ENCODE peak calls at places on chromosomes 2 and 18, in nine cellular contexts. D, O, C, V, K, I, Q, E and J are unnamed samples.
A peak's percentile ranks its signal among the peaks of the same experiment; 100 is the strongest.

GRCh38 chr2:83695037-83695436 is 764.0 kb downstream of the SUCLG1 start:
- DNase-seq in D (no peak), V (no peak), Q (no peak), K (no peak), E (no peak), C (no peak), I (no peak), O (no peak), J (no peak)

GRCh38 chr2:178899664-178900063 is 92.4 kb upstream of the TTN start:
- DNase-seq in Q (no peak), O (no peak), D (no peak), I (no peak), V (no peak), E (no peak), K (no peak), C (no peak), J (no peak)

GRCh38 chr2:45009928-45010705 is 865 bp upstream of the SIX2 start:
- DNase-seq in D (peak; percentile 69), I (peak; percentile 25), K (no peak), Q (peak; percentile 59), C (peak; percentile 68), V (no peak), E (peak; percentile 51), O (peak; percentile 59), J (no peak)

GRCh38 chr2:216235462-216235861 is 126.3 kb downstream of the XRCC5 start:
- DNase-seq in V (no peak), C (no peak), D (no peak), E (no peak), K (no peak), I (no peak), Q (no peak), O (peak; percentile 23), J (no peak)

GRCh38 chr2:42463570-42463969 is 30.2 kb downstream of the KCNG3 start:
- DNase-seq in E (no peak), I (no peak), Q (no peak), D (no peak), V (no peak), O (no peak), C (no peak), K (no peak), J (no peak)

GRCh38 chr2:174121178-174121577 is 127.2 kb downstream of the OLA1 start:
- DNase-seq in I (no peak), Q (no peak), K (no peak), E (peak; percentile 7), O (no peak), D (no peak), C (no peak), V (no peak), J (no peak)

GRCh38 chr2:238425979-238426567 is 654 bp upstream of the ASB1 start:
- DNase-seq in C (peak; percentile 59), O (no peak), I (peak; percentile 92), Q (peak; percentile 25), D (peak; percentile 54), K (peak; percentile 13), V (peak; percentile 75), E (no peak), J (no peak)

GRCh38 chr2:145007673-145008263 is 487.8 kb upstream of the ZEB2 start:
- DNase-seq in E (peak; percentile 67), K (no peak), Q (no peak), I (peak; percentile 77), C (no peak), O (peak; percentile 30), V (no peak), D (peak; percentile 31), J (no peak)

GRCh38 chr18:54453996-54454395 is 96.3 kb downstream of the C18orf54 start:
- DNase-seq in V (no peak), C (no peak), I (no peak), Q (no peak), E (no peak), D (no peak), O (no peak), K (no peak), J (no peak)

GRCh38 chr2:40204268-40204667 is 247.6 kb downstream of the SLC8A1 start:
- DNase-seq in K (no peak), Q (no peak), I (peak; percentile 74), D (no peak), O (no peak), V (no peak), C (no peak), E (no peak), J (no peak)

GRCh38 chr18:52531836-52532235 is 191.8 kb downstream of the DCC start:
- DNase-seq in Q (no peak), C (no peak), K (no peak), D (no peak), I (no peak), O (no peak), E (no peak), V (no peak), J (no peak)

GRCh38 chr2:157443795-157444642 is at the start of gene CYTIP:
- DNase-seq in E (no peak), Q (peak; percentile 57), V (peak; percentile 91), C (no peak), I (no peak), K (peak; percentile 36), D (no peak), O (peak; percentile 36), J (peak; percentile 65)

GRCh38 chr2:74516070-74516633 is 1.9 kb downstream of the TLX2 start:
- DNase-seq in E (no peak), O (peak; percentile 68), Q (peak; percentile 62), V (no peak), D (no peak), I (no peak), C (peak; percentile 53), K (no peak), J (peak; percentile 28)

DNA sequence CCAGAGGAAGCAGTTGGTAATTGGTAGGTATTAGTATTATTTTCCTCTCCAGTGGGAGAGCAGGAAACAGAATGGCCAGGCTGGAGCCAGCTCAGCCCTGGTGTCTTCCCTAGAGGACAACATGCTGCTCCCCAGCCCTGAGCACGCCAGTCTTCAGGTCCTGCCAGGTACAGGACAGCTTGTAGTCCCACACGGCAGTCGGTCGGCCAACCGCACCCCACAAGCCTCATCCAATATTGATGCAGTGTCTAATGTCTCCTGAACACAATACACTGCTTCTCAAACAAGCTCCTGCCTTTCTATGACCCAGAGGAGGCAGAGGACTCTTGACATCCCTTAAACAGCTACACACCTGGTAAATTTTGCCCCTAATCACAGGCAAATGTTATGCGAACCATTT is 71.0 kb upstream of the PPP1CB start:
- DNase-seq in C (no peak), V (no peak), K (no peak), Q (no peak), E (no peak), O (no peak), I (no peak), D (no peak), J (no peak)
- H3K9me3 ChIP-seq in C (no peaks in the 10 kb centered on the region), V (no peaks in the 10 kb centered on the region), K (no peaks in the 10 kb centered on the region), Q (no peaks in the 10 kb centered on the region), E (no peaks in the 10 kb centered on the region), O (no peaks in the 10 kb centered on the region), I (no peaks in the 10 kb centered on the region), D (no peaks in the 10 kb centered on the region), J (no peaks in the 10 kb centered on the region)

GRCh38 chr2:121722479-121722878 is 14.2 kb downstream of the NIFK start:
- DNase-seq in D (peak; percentile 63), Q (no peak), O (no peak), K (peak; percentile 34), V (no peak), E (peak; percentile 82), C (no peak), I (peak; percentile 79), J (no peak)

GRCh38 chr2:121717529-121717928 is 19.1 kb downstream of the NIFK start:
- DNase-seq in I (no peak), Q (no peak), E (no peak), O (no peak), K (no peak), D (no peak), C (no peak), V (no peak), J (no peak)

GRCh38 chr2:121723316-121723715 is 13.4 kb downstream of the NIFK start:
- DNase-seq in Q (no peak), K (no peak), D (no peak), E (no peak), V (no peak), I (no peak), C (no peak), O (no peak), J (no peak)

GRCh38 chr2:121727332-121727731 is 9.3 kb downstream of the NIFK start:
- DNase-seq in C (no peak), O (no peak), K (no peak), E (no peak), D (no peak), Q (no peak), V (no peak), I (no peak), J (no peak)

DNA sequence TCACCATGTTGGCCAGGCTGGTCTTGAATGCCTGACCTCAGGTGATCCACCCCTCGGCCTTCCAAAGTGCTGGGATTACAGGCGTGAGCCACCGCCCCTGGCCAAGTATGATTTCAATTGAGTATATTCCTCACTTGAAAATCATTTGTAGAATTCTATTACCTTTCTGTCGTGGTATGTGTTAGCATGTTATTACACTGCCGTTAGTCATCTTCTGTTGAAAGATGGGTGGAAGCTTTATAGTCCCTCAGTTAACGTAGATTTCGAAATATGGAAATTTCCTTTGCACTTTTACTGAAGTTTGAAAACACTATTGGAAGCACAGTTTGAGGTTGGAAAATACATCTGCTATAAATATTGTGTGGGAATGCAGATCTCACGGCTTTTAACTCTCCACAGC is 14.7 kb downstream of the NIFK start:
- DNase-seq in E (peak; percentile 92), C (no peak), Q (no peak), I (peak; percentile 83), O (no peak), D (no peak), V (no peak), K (peak; percentile 90), J (no peak)
- H3K27ac ChIP-seq in E (peak overlapping the region; percentile 80), C (peak overlapping the region; percentile 32), Q (no peak overlapping the region), I (peak overlapping the region; percentile 70), O (no peak overlapping the region), D (peak overlapping the region; percentile 38), V (no peak overlapping the region), K (no peak overlapping the region), J (no peak overlapping the region)

DNA sequence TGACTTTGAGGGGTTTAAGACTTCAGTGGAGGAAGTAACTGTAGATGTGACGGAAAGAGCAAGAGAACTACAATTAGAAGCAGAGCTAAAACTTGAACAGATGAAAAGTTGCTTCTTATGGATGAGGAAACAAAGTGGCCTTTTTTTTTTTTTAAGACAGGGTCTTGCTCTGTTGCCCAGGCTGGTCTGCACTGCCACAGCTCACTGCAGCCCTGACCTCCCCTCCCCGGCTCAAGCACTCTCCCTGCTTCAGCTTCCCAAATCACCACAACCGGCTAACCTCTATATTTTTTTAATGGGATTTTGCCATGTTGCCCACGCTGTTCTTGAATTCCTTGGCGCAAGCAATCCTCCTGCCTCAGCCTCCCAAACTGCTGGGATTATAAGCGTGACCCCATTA is 3.2 kb downstream of the MAP3K2 start:
- DNase-seq in I (no peak), D (no peak), O (no peak), C (no peak), V (no peak), Q (no peak), E (no peak), K (no peak), J (no peak)
- H3K4me1 ChIP-seq in I (no peaks in the 10 kb centered on the region), D (peaks cover 54% of the 10 kb centered on the region), O (peaks cover 8% of the 10 kb centered on the region), C (peaks cover 26% of the 10 kb centered on the region), V (peaks cover 32% of the 10 kb centered on the region), Q (peaks cover 77% of the 10 kb centered on the region), E (peaks cover 14% of the 10 kb centered on the region), K (peaks cover 8% of the 10 kb centered on the region), J (peaks cover 35% of the 10 kb centered on the region)

DNA sequence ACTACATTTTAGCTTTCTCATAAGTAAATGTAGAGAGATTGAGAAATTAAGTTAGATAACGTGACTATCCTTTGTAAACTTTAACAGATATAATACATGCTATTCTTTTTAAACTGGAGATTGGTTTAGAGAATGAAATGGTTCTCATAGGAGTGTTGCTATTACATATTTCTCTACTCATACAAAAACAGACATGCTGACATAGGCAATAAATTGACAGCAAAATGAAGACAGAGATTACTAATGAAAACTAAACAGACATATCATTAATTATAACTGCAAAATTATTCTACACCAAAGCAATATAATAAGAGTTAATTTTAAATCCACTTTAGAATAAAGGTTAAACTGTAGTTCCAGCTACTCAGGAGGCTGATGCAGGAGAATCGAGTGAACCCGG is 227.6 kb downstream of the CBLN2 start:
- DNase-seq in D (no peak), K (no peak), O (no peak), Q (no peak), C (no peak), V (no peak), I (no peak), E (no peak), J (no peak)
- H3K9me3 ChIP-seq in D (no peaks in the 10 kb centered on the region), K (no peaks in the 10 kb centered on the region), O (no peaks in the 10 kb centered on the region), Q (peaks cover 12% of the 10 kb centered on the region), C (no peaks in the 10 kb centered on the region), V (peaks cover 63% of the 10 kb centered on the region), I (no peaks in the 10 kb centered on the region), E (peaks cover 13% of the 10 kb centered on the region), J (no peaks in the 10 kb centered on the region)